ENCODE peak calls at places on chromosomes 12 and 14, in ten cellular contexts. O is heart right ventricle, M is lower lobe of right lung, D is activated T-cell treated with anti-CD3 and anti-CD28 coated beads for 1 hour, Q is keratinocyte, J is GM18507, L is T-cell, X is NCI-H1930, E is endothelial cell, K is HTR-8/SVneo. H is an unnamed sample.

GRCh38 chr12:131979606-131980005 is 29.9 kb downstream of the EP400 start:
- DNase-seq in Q (no peak), E (no peak), L (no peak), X (no peak), J (no peak), K (no peak), O (no peak), D (no peak), M (no peak), H (no peak)

GRCh38 chr12:68856510-68856909 is 48.5 kb downstream of the MDM2 start:
- DNase-seq in E (no peak), X (no peak), O (no peak), M (no peak), K (no peak), L (no peak), J (no peak), D (no peak), Q (no peak), H (no peak)

GRCh38 chr12:120771097-120771496 is 45.5 kb downstream of the ACADS start:
- DNase-seq in X (no peak), L (no peak), M (no peak), D (no peak), E (no peak), O (no peak), Q (no peak), J (no peak), K (no peak), H (no peak)

GRCh38 chr12:119410396-119410795 is 75.9 kb downstream of the CCDC60 start:
- DNase-seq in X (no peak), E (no peak), J (no peak), L (no peak), O (no peak), D (no peak), M (no peak), K (no peak), Q (no peak), H (no peak)

GRCh38 chr14:81423504-81423903 is 23.4 kb upstream of the STON2 start:
- DNase-seq in E (no peak), M (peak), D (no peak), X (no peak), J (no peak), K (no peak), Q (no peak), O (peak), L (no peak), H (no peak)

GRCh38 chr14:100979780-100980179 is 76.3 kb upstream of the RTL1 start:
- DNase-seq in J (no peak), L (no peak), D (no peak), O (no peak), E (no peak), K (no peak), Q (no peak), M (no peak), X (no peak), H (no peak)

GRCh38 chr12:23084236-23084995 is 459.4 kb downstream of the ETNK1 start:
- DNase-seq in Q (peak), E (no peak), O (no peak), X (peak), L (no peak), D (no peak), K (no peak), J (no peak), M (no peak), H (no peak)

GRCh38 chr14:100609331-100609870 is 22.2 kb upstream of the BEGAIN start:
- DNase-seq in L (no peak), O (no peak), D (no peak), M (no peak), E (no peak), K (no peak), Q (no peak), J (no peak), X (no peak), H (no peak)

GRCh38 chr12:28937196-28937595 is 211.9 kb upstream of the FAR2 start:
- DNase-seq in M (no peak), D (no peak), E (no peak), X (no peak), O (no peak), Q (peak), K (no peak), J (no peak), L (no peak), H (no peak)

GRCh38 chr12:57887631-57888406 is 41.3 kb upstream of the CTDSP2 start:
- DNase-seq in J (no peak), L (no peak), E (no peak), X (no peak), M (no peak), Q (no peak), D (no peak), O (no peak), K (no peak), H (no peak)

GRCh38 chr12:89140580-89141236 is 211.6 kb downstream of the DUSP6 start:
- DNase-seq in Q (no peak), L (no peak), J (no peak), M (no peak), E (no peak), D (no peak), X (no peak), K (no peak), O (peak), H (no peak)

GRCh38 chr12:97637770-97638169 is 175.2 kb downstream of the RMST start:
- DNase-seq in Q (no peak), X (no peak), J (no peak), O (no peak), M (no peak), E (no peak), K (no peak), L (no peak), D (no peak), H (no peak)

GRCh38 chr12:55922126-55922525 is 5.6 kb downstream of the PYM1 start:
- DNase-seq in E (no peak), M (no peak), X (no peak), O (no peak), J (no peak), K (no peak), Q (no peak), L (no peak), D (no peak), H (no peak)

GRCh38 chr14:106605548-106606448 is 1079.4 kb downstream of the TMEM121 start:
- DNase-seq in O (peak), E (no peak), D (peak), Q (no peak), K (no peak), L (peak), M (peak), X (peak), J (peak), H (peak)

GRCh38 chr12:124498870-124499753 is 68.3 kb downstream of the NCOR2 start:
- DNase-seq in J (no peak), X (no peak), Q (no peak), E (no peak), L (no peak), M (no peak), K (no peak), D (no peak), O (peak), H (no peak)

GRCh38 chr12:84077692-84078091 is 834.9 kb downstream of the SLC6A15 start:
- DNase-seq in L (no peak), M (no peak), X (no peak), Q (no peak), E (no peak), K (no peak), J (no peak), D (no peak), O (no peak), H (no peak)

GRCh38 chr14:60242420-60242819 is 6.6 kb upstream of the PPM1A start:
- DNase-seq in X (no peak), J (no peak), L (no peak), E (no peak), K (no peak), D (no peak), M (no peak), O (no peak), Q (no peak), H (no peak)

GRCh38 chr12:63889236-63889635 is 44.7 kb downstream of the SRGAP1 start:
- DNase-seq in D (no peak), E (no peak), M (no peak), J (no peak), O (no peak), K (peak), Q (no peak), X (no peak), L (no peak), H (no peak)

GRCh38 chr12:111643428-111643826 is 42.3 kb downstream of the BRAP start:
- DNase-seq in L (no peak), K (no peak), D (no peak), J (no peak), M (no peak), X (no peak), O (no peak), Q (no peak), E (no peak), H (no peak)

GRCh38 chr12:64695550-64695949 is 63.7 kb downstream of the GNS start:
- DNase-seq in D (no peak), J (no peak), M (no peak), L (no peak), O (no peak), K (no peak), E (no peak), Q (no peak), X (no peak), H (no peak)

GRCh38 chr12:62898568-62898967 is 36.4 kb downstream of the PPM1H start:
- DNase-seq in X (no peak), E (no peak), Q (no peak), O (no peak), D (no peak), K (no peak), M (no peak), L (no peak), J (no peak), H (no peak)

GRCh38 chr14:50658203-50658602 is 9.9 kb downstream of the SAV1 start:
- DNase-seq in E (no peak), L (no peak), D (no peak), O (no peak), K (no peak), X (no peak), Q (no peak), J (no peak), M (no peak), H (no peak)

GRCh38 chr14:52363001-52363704 is 49.0 kb downstream of the PTGER2 start:
- DNase-seq in Q (no peak), O (no peak), E (no peak), X (no peak), L (no peak), M (no peak), J (no peak), K (no peak), D (no peak), H (no peak)